ENCODE peak calls at places on chromosomes 6 and 20, in ten cellular contexts. F is K562; R is effector memory CD4-positive, alpha-beta T cell; I is lower lobe of right lung; U is CD8-positive, alpha-beta memory T cell; K is RWPE1; H is AG04450; A is iPS DF 6.9; B is dorsolateral prefrontal cortex; Z is pancreas. M is an unnamed sample.

GRCh38 chr6:63814459-63814858 is 178.9 kb downstream of the PHF3 start:
- DNase-seq in R (no peak), Z (no peak), U (no peak), H (no peak), I (no peak), B (no peak), K (no peak), A (no peak), F (no peak), M (no peak)

GRCh38 chr6:42450314-42451145 is 1.2 kb downstream of the TRERF1 start:
- DNase-seq in I (no peak), H (no peak), F (no peak), U (peak), B (peak), R (peak), A (no peak), K (peak), Z (peak), M (no peak)

GRCh38 chr6:90298459-90299053 is 1.9 kb upstream of the BACH2 start:
- DNase-seq in U (no peak), H (no peak), K (no peak), B (no peak), I (no peak), A (no peak), F (no peak), Z (no peak), R (no peak), M (no peak)

GRCh38 chr6:159761873-159762680 is at the start of gene ACAT2:
- DNase-seq in F (peak), K (peak), R (peak), A (peak), B (peak), H (peak), Z (peak), U (peak), I (peak), M (peak)

GRCh38 chr20:51425347-51426106 is 117.0 kb downstream of the NFATC2 start:
- DNase-seq in H (no peak), K (no peak), Z (no peak), R (no peak), U (no peak), B (no peak), I (no peak), A (no peak), F (no peak), M (no peak)

GRCh38 chr20:14219801-14220461 is 117.5 kb downstream of the FLRT3 start:
- DNase-seq in H (no peak), F (no peak), Z (no peak), K (peak), I (no peak), A (no peak), B (no peak), U (no peak), R (no peak), M (no peak)

GRCh38 chr20:32240220-32240619 is 32.5 kb downstream of the POFUT1 start:
- DNase-seq in F (no peak), B (no peak), R (no peak), Z (no peak), A (no peak), H (no peak), U (no peak), K (no peak), I (no peak), M (no peak)

GRCh38 chr20:50338479-50339195 is 148.0 kb downstream of the CEBPB start:
- DNase-seq in K (no peak), R (no peak), B (no peak), A (no peak), F (peak), H (no peak), I (no peak), Z (no peak), U (peak), M (no peak)

GRCh38 chr20:16860914-16861313 is 112.8 kb downstream of the OTOR start:
- DNase-seq in R (no peak), A (no peak), U (no peak), F (no peak), I (no peak), Z (no peak), K (no peak), B (no peak), H (no peak), M (no peak)

GRCh38 chr6:44431118-44431725 is 43.7 kb downstream of the CDC5L start:
- DNase-seq in K (peak), H (peak), F (peak), I (no peak), Z (no peak), A (peak), U (peak), R (no peak), B (peak), M (no peak)

GRCh38 chr6:159984268-159984786 is 15.4 kb downstream of the IGF2R start:
- DNase-seq in H (peak), U (no peak), R (no peak), I (no peak), A (no peak), K (peak), B (no peak), F (no peak), Z (no peak), M (peak)

GRCh38 chr6:144415014-144415413 is 129.9 kb downstream of the UTRN start:
- DNase-seq in F (no peak), Z (no peak), I (no peak), R (no peak), B (no peak), A (no peak), H (peak), U (no peak), K (peak), M (no peak)

GRCh38 chr6:26311385-26312095 is 53.5 kb upstream of the BTN3A2 start:
- DNase-seq in R (no peak), K (no peak), U (peak), F (peak), H (no peak), B (no peak), Z (no peak), I (no peak), A (no peak), M (no peak)

GRCh38 chr20:59004763-59005522 is 2.1 kb downstream of the CTSZ start:
- DNase-seq in K (no peak), H (no peak), Z (peak), U (peak), B (no peak), A (no peak), I (peak), F (no peak), R (peak), M (peak)

GRCh38 chr6:4776493-4776966 is 326 bp downstream of the CDYL start:
- DNase-seq in U (no peak), A (no peak), K (no peak), F (peak), R (peak), Z (peak), I (peak), H (no peak), B (no peak), M (peak)

GRCh38 chr6:33392168-33392947 is 735 bp downstream of the KIFC1 start:
- DNase-seq in R (no peak), F (no peak), H (no peak), B (no peak), Z (no peak), K (no peak), A (no peak), U (no peak), I (no peak), M (no peak)

GRCh38 chr6:33390173-33390572 is 1.4 kb upstream of the KIFC1 start:
- DNase-seq in R (no peak), K (no peak), F (no peak), I (no peak), U (no peak), B (no peak), A (no peak), Z (no peak), H (no peak), M (no peak)

GRCh38 chr6:33392979-33393378 is 1.4 kb downstream of the KIFC1 start:
- DNase-seq in U (no peak), I (no peak), F (no peak), A (no peak), K (no peak), Z (no peak), H (no peak), R (no peak), B (no peak), M (no peak)

GRCh38 chr6:33391278-33392167 is at the start of gene KIFC1:
- DNase-seq in I (peak), U (peak), Z (peak), B (peak), K (peak), A (peak), R (peak), F (peak), H (peak), M (peak)

DNA sequence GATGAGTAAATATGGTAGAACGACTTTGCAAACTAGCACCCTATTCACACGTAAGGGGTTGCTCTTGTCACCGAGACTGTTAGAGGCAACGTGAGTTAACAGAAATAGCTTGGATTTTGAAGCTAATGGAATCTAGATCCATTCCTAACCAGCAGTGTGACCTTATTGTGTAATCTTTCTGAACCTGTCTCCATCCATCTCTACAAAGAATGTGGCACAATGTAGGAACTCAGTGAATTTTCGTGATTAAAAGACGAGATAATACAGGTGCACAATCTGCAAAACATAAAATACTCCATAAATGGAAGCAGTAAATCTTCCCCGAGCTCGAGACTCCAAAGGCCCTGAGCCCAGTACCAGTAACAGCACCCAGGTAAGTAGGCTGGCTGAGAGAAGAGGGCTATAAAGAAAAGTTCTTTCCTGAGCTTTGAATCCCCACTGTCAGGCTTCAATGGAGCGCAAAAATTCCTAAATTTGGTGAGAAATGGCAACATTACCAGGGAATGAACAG is 801 bp upstream of the KIFC1 start:
- DNase-seq in A (no peak), H (no peak), K (no peak), I (no peak), F (no peak), B (no peak), Z (no peak), R (no peak), U (no peak), M (no peak)
- H3K27ac ChIP-seq in A (no peak), H (peak), K (peak), I (peak), F (peak), B (peak), Z (peak), R (peak), U (peak), M (peak)

GRCh38 chr6:40436685-40437604 is 150.2 kb downstream of the LRFN2 start:
- DNase-seq in I (no peak), U (no peak), F (no peak), B (no peak), H (no peak), Z (no peak), R (no peak), K (peak), A (no peak), M (no peak)
- H3K27ac ChIP-seq in I (no peak), U (no peak), F (no peak), B (peak), H (no peak), Z (no peak), R (no peak), K (no peak), A (no peak), M (no peak)

DNA sequence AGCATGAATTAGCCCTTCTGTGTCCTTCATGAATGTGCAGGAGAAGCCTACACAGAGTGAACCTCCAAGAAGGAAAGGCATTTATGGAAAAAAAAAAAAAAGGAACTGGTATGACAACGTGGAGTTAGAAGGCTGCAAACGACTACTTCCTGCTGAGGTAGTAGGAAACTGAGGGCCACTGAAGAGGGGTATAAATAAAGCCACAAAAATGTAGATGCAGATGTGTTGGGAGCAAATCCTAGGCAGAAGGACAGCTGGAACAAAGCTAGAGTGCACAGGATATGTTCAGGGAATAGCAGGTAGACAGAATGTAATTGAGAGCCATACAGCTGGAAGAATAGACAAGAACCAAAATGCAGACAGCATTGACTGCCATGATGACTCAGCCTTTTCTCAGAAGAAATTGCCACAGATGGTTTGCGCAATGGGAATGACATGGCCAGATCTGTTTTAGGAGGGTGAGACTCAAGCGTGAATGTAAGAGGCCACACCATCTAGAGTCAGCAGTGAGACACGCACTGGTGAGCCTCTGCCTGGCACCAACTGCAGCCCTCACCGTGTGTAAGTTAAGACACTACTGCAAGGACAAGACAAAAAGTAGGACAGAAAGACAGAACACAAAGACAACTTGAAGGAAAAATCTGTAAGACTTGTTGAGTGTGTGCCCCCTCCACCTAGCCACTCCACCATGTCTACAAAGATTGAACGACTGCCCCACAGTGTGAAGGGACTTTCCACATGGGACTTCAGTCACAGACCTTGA is 79.8 kb downstream of the KIF13A start:
- DNase-seq in F (peak), A (no peak), I (peak), U (no peak), R (no peak), H (peak), K (peak), Z (peak), B (no peak), M (peak)
- H3K27ac ChIP-seq in F (peak), A (no peak), I (peak), U (peak), R (no peak), H (peak), K (peak), Z (peak), B (no peak), M (peak)

GRCh38 chr20:56582557-56582956 is 46.5 kb upstream of the TFAP2C start:
- DNase-seq in K (no peak), H (no peak), U (no peak), I (no peak), Z (no peak), B (no peak), R (no peak), F (no peak), A (no peak), M (no peak)

GRCh38 chr20:56575961-56576360 is 42.9 kb downstream of the FAM209B start:
- DNase-seq in I (no peak), A (no peak), F (no peak), K (no peak), R (no peak), U (no peak), B (no peak), Z (no peak), H (no peak), M (no peak)

GRCh38 chr20:56580226-56580625 is 47.2 kb downstream of the FAM209B start:
- DNase-seq in A (no peak), Z (no peak), F (no peak), R (no peak), H (no peak), U (no peak), B (no peak), K (no peak), I (no peak), M (no peak)

GRCh38 chr20:56581701-56582100 is 47.4 kb upstream of the TFAP2C start:
- DNase-seq in Z (no peak), U (no peak), I (no peak), B (no peak), R (no peak), F (no peak), A (no peak), H (no peak), K (no peak), M (no peak)

GRCh38 chr20:56579261-56579660 is 46.2 kb downstream of the FAM209B start:
- DNase-seq in H (no peak), U (no peak), R (no peak), F (no peak), A (no peak), K (no peak), I (no peak), Z (no peak), B (no peak), M (no peak)
- H3K27ac ChIP-seq in H (no peak), U (no peak), R (no peak), F (no peak), A (no peak), K (no peak), I (no peak), Z (no peak), B (no peak), M (no peak)

GRCh38 chr6:85005494-85005893 is 241.1 kb upstream of the TBX18 start:
- DNase-seq in Z (no peak), A (no peak), F (no peak), I (no peak), R (no peak), B (no peak), U (no peak), K (no peak), H (no peak), M (no peak)
- H3K27ac ChIP-seq in Z (no peak), A (no peak), F (no peak), I (no peak), R (no peak), B (no peak), U (no peak), K (no peak), H (no peak), M (no peak)

DNA sequence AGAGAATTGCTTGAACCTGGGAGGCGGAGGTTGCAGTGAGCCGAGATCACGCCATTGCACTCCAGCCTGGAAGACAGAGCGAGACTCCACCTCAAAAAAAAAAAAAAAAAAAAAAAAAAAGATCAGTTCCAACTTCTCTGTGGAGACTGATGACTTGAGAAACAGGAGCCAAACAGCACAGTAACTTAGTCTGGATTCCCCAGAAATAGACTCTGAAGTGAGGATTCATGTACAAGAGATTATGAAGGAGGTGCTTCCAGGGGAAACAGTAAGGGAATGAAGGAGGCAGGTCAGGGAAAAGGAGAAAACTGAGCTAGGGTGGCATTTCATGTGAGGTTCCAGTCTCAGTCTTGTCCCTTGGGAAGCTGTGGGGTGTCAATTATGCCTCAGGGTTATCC is 47.0 kb downstream of the PCNA start:
- DNase-seq in K (no peak), I (no peak), B (no peak), Z (no peak), H (no peak), A (no peak), U (no peak), F (no peak), R (no peak), M (no peak)
- H3K27ac ChIP-seq in K (peak), I (peak), B (no peak), Z (peak), H (no peak), A (no peak), U (no peak), F (no peak), R (no peak), M (peak)

GRCh38 chr6:36445651-36446050 is 2.9 kb downstream of the KCTD20 start:
- DNase-seq in U (no peak), A (no peak), F (no peak), H (no peak), I (no peak), B (no peak), K (no peak), R (no peak), Z (no peak), M (no peak)
- H3K27ac ChIP-seq in U (no peak), A (no peak), F (no peak), H (no peak), I (no peak), B (no peak), K (no peak), R (no peak), Z (no peak), M (no peak)

DNA sequence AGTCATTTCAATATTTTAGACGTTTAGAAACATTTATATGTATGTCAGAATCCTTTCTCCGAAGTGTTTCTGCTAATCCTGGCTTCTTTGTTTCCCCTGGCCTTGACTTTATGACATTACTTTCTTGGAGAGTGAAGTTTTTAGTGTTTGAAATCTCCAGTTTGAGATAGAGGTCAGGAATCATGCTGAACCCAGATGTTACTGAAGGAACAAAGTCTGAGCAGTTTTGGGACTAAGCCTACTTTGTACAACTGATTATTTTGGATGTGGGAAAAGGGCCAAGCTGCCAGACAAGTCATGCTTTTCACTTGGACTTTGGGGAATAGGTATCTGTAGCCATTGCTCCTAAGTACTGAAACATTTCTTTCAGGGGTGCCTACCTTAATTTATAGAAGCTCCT is 2.3 kb downstream of the RNF144B start:
- DNase-seq in Z (no peak), A (no peak), U (no peak), R (no peak), B (no peak), K (no peak), I (no peak), F (no peak), H (no peak), M (no peak)
- H3K27ac ChIP-seq in Z (peak), A (no peak), U (no peak), R (no peak), B (no peak), K (no peak), I (peak), F (no peak), H (no peak), M (peak)

DNA sequence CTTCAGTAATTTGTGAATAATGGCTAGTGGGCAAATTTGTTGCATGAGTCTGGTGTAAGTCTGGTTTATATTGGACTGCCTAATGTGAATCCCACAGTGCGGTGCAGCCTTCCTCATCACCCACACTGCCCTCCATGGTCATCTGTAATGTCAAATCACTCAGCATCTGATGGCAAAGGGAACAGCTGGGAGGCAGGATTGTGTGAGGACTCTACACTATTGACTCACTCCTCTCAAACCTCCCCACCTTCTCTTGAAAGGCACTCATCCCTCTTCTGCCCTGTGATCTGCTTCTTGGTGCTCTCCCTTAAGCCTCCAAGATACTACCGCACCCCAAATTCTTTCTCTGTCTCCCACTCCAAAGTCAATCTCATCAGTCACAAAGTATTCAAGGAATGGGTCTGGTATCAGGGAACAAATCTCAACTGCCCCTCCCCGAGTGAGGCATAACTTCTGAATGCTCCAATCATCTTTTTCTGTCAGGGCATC is 146.0 kb upstream of the BEND6 start:
- DNase-seq in H (no peak), F (no peak), U (no peak), I (no peak), Z (no peak), K (peak), A (no peak), B (no peak), R (no peak), M (no peak)
- H3K27ac ChIP-seq in H (no peak), F (no peak), U (no peak), I (no peak), Z (no peak), K (no peak), A (no peak), B (no peak), R (no peak), M (peak)